ENCODE peak calls at places on chromosomes 16 and 17, in eight cellular contexts. T, J, I, X, L, S, Y and B are unnamed samples.

GRCh38 chr16:47877166-47877565 is 278.6 kb downstream of the ABCC12 start:
- DNase-seq in T (no peak), Y (no peak), X (no peak), J (no peak), S (no peak), I (no peak), L (no peak), B (no peak)

GRCh38 chr16:66365588-66365987 is 903 bp upstream of the CDH5 start:
- DNase-seq in L (no peak), S (no peak), J (no peak), Y (no peak), I (no peak), T (peak; percentile 60), X (peak; percentile 35), B (peak; percentile 85)

GRCh38 chr16:70437017-70437581 is 1.8 kb downstream of the ST3GAL2 start:
- DNase-seq in J (no peak), X (no peak), T (peak; percentile 74), Y (no peak), I (no peak), L (peak; percentile 75), S (no peak), B (peak; percentile 93)

GRCh38 chr17:43768382-43768781 is 9.8 kb upstream of the SOST start:
- DNase-seq in X (peak; percentile 66), Y (no peak), S (peak; percentile 67), T (peak; percentile 57), I (no peak), J (peak; percentile 79), L (no peak), B (no peak)

GRCh38 chr17:46039592-46040186 is 40.6 kb downstream of the STH start:
- DNase-seq in Y (no peak), L (no peak), T (peak; percentile 55), J (no peak), X (no peak), I (no peak), S (no peak), B (no peak)

GRCh38 chr16:72995151-72995881 is 52.6 kb downstream of the ZFHX3 start:
- DNase-seq in Y (no peak), T (no peak), S (no peak), I (no peak), X (peak; percentile 43), J (no peak), L (peak; percentile 82), B (no peak)

GRCh38 chr17:42879596-42879985 is 21.0 kb upstream of the G6PC1 start:
- DNase-seq in I (no peak), S (no peak), X (no peak), Y (no peak), L (no peak), J (no peak), T (no peak), B (peak; percentile 25)

GRCh38 chr17:15918661-15919259 is 26.2 kb upstream of the ADORA2B start:
- DNase-seq in X (no peak), S (peak; percentile 29), L (no peak), J (peak; percentile 91), T (no peak), I (no peak), Y (no peak), B (no peak)

GRCh38 chr16:57021693-57022092 is 32.3 kb downstream of the NLRC5 start:
- DNase-seq in S (no peak), X (no peak), L (no peak), Y (no peak), T (no peak), I (no peak), J (peak; percentile 33), B (no peak)

GRCh38 chr16:50099957-50100648 is 34.3 kb downstream of the HEATR3 start:
- DNase-seq in T (no peak), Y (no peak), L (no peak), I (no peak), X (no peak), J (no peak), S (no peak), B (no peak)

GRCh38 chr17:59421722-59422121 is 90.3 kb downstream of the YPEL2 start:
- DNase-seq in T (no peak), J (no peak), L (no peak), I (no peak), X (no peak), S (no peak), Y (no peak), B (no peak)

GRCh38 chr17:42233994-42234393 is 39.7 kb upstream of the GHDC start:
- DNase-seq in T (no peak), J (peak; percentile 29), Y (no peak), L (no peak), I (no peak), X (no peak), S (no peak), B (no peak)

GRCh38 chr16:81632392-81633146 is 146.5 kb upstream of the PLCG2 start:
- DNase-seq in I (peak; percentile 50), Y (no peak), X (peak; percentile 37), T (peak; percentile 25), S (peak; percentile 49), J (no peak), L (no peak), B (peak; percentile 52)

GRCh38 chr16:8946544-8946943 is 17.2 kb downstream of the USP7 start:
- DNase-seq in S (no peak), L (no peak), J (no peak), X (peak; percentile 73), I (no peak), Y (no peak), T (no peak), B (no peak)
- TF ChIP-seq CTCF in S (no peak), L (no peak), J (no peak), X (no peak), I (no peak), Y (no peak), T (no peak), B (no peak)

GRCh38 chr17:64270885-64271284 is 7.8 kb upstream of the TEX2 start:
- DNase-seq in T (no peak), L (no peak), Y (no peak), X (no peak), J (no peak), S (no peak), I (no peak), B (no peak)
- H3K4me3 ChIP-seq in T (no peak overlapping the region), L (no peak overlapping the region), Y (no peak overlapping the region), X (no peak overlapping the region), J (no peak overlapping the region), S (no peak overlapping the region), I (no peak overlapping the region), B (no peak overlapping the region)

DNA sequence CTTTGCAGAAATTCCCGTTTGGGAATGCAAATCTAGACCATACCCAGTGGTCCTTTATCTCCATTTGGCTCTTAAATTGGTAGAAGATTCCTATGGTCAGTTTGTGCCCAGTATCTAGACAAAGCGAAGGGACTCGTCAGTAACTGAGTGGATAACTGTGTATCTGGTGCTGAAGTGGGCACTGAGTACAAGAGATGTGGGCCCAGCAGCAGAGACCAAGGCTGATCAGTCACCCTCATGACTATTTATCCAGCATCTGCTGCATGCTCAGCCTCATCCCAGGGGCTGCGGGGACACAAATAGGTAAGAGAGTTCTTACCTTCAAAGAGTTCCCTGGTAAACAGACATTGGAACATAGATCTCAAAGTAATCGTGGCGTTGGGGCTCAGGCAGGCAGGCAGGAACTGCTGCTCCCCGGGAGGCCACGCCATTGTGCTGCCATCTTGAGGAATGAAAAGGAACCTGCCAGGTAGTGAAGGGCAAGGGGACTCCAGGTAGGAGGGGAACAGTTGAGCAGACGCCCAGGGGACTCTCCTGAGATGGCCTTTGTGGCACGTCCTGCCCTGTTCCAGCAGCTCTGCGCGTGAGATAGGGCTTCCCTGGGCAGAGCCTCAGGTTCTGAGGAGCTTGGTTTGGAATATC is 10.3 kb downstream of the NT5M start:
- DNase-seq in Y (no peak), L (peak; percentile 40), S (peak; percentile 70), J (peak; percentile 55), T (peak; percentile 67), X (peak; percentile 59), I (no peak), B (peak; percentile 36)
- TF ChIP-seq CTCF in Y (peak; percentile 29), L (peak; percentile 52), S (no peak), J (no peak), T (peak; percentile 41), X (peak; percentile 49), I (peak; percentile 22), B (peak; percentile 43)

GRCh38 chr17:36807496-36808180 is 129.6 kb upstream of the LHX1 start:
- DNase-seq in I (no peak), L (no peak), J (no peak), Y (no peak), T (peak; percentile 15), X (no peak), S (no peak), B (no peak)
- H3K4me3 ChIP-seq in I (no peak overlapping the region), L (no peak overlapping the region), J (no peak overlapping the region), Y (peak overlapping the region; percentile 51), T (peak overlapping the region; percentile 50), X (no peak overlapping the region), S (no peak overlapping the region), B (no peak overlapping the region)

DNA sequence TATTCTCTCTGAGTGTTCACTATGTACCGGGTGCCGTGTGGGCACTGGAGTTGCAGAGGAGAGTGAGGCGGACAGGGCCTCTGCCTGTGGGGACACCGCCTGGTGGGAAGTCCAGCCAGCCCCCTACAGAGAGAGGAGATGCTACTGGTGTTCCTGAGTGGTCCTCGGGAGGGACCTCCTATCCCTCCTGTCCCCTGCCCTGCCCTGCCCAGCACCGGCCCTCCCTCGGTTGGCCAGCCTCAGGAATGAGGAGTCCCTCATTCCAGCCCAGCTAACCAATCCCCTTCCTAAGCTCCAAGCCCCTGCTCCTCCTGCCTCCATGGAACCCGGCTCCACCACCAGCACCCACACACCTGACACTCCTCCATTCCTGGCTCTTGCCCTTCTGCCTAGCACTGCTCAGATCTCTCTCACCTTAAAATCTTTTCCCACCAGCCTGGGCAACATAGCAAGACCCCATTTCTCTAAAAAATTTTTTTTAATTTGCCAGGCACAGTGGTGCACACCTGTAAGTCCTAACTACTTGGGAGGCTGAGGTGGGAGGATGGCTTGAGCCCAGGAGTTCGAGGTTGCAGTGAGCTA is 2.0 kb downstream of the ASGR2 start:
- DNase-seq in L (no peak), T (no peak), I (no peak), Y (no peak), X (no peak), J (no peak), S (no peak), B (no peak)
- TF ChIP-seq CTCF in L (no peak), T (no peak), I (no peak), Y (no peak), X (no peak), J (no peak), S (no peak), B (no peak)

GRCh38 chr17:57455063-57455914 is 199.0 kb downstream of the MSI2 start:
- DNase-seq in Y (no peak), S (no peak), X (no peak), T (peak; percentile 38), J (no peak), L (no peak), I (no peak), B (peak; percentile 28)
- H3K4me3 ChIP-seq in Y (peak overlapping the region; percentile 29), S (no peak overlapping the region), X (no peak overlapping the region), T (no peak overlapping the region), J (no peak overlapping the region), L (no peak overlapping the region), I (no peak overlapping the region), B (no peak overlapping the region)

DNA sequence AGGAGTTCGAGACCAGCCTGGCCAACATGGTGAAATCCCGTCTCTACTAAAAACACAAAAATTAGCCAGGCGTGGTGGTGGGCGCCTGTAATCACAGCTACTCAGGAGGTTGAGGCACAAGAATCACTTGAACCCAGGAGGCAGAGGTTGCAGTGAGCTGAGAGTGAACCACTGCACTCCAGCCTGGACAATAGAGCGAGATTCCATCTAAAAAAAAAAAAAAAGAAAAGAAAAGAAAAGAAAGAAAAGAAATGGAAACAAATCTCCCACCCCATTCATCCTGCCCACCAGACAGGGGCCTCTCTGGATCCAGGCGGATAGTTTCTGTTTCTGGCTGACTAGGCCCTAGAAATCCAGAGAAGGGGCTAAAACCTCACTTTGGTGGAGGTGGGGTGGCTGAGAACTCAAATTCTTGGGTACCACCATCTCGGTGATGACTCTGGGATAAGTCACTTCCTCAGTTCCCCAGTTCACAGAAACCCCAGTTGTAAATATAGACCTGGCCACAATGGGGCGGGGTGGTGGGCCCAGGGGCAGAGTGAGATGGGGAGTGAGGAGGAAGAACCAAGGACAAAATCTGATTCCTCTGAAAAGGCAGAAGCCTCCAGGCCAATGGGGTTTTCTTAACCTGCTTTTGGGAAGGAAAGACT is 22.2 kb downstream of the SOCS1 start:
- DNase-seq in L (no peak), X (no peak), Y (no peak), J (no peak), T (no peak), S (no peak), I (no peak), B (no peak)
- TF ChIP-seq CTCF in L (no peak), X (no peak), Y (no peak), J (no peak), T (no peak), S (no peak), I (no peak), B (no peak)